ENCODE peak calls at places on chromosomes 7 and 10, in seven cellular contexts. N is endodermal cell; B is activated CD8-positive, alpha-beta memory T cell treated with anti-CD3 and anti-CD28 coated beads, Interleukin-2, amount 50 U/mL, for 48 hours; P is amniotic epithelial cell; D is GM04503; V is fibroblast of the aortic adventitia; J is SJSA1. R is an unnamed sample.

GRCh38 chr7:157469181-157470016 is 132.6 kb downstream of the DNAJB6 start:
- DNase-seq in N (no peak), B (no peak), P (no peak), D (no peak), V (no peak), J (no peak), R (no peak)

GRCh38 chr10:103584216-103585010 is 90.9 kb downstream of the NEURL1 start:
- DNase-seq in N (no peak), B (peak; percentile 77), P (no peak), D (no peak), V (no peak), J (no peak), R (no peak)

GRCh38 chr7:157436763-157437480 is 100.1 kb downstream of the DNAJB6 start:
- DNase-seq in N (peak; percentile 38), B (no peak), P (peak; percentile 19), D (peak; percentile 8), V (no peak), J (no peak), R (no peak)

GRCh38 chr7:141500608-141501007 is 50.6 kb upstream of the AGK start:
- DNase-seq in N (no peak), B (no peak), P (no peak), D (no peak), V (no peak), J (no peak), R (no peak)

GRCh38 chr7:64849250-64849923 is 53.7 kb upstream of the ZNF273 start:
- DNase-seq in N (no peak), B (no peak), P (peak; percentile 3), D (no peak), V (peak; percentile 25), J (no peak), R (no peak)

GRCh38 chr7:105982388-105982787 is 19.3 kb downstream of the CDHR3 start:
- DNase-seq in N (peak; percentile 67), B (no peak), P (no peak), D (no peak), V (no peak), J (no peak), R (no peak)

GRCh38 chr7:110003827-110004226 is 1087.1 kb upstream of the LRRN3 start:
- DNase-seq in N (no peak), B (no peak), P (no peak), D (no peak), V (no peak), J (no peak), R (no peak)

GRCh38 chr7:156854654-156855053 is 38.3 kb downstream of the LMBR1 start:
- DNase-seq in N (no peak), B (no peak), P (no peak), D (no peak), V (no peak), J (no peak), R (no peak)

GRCh38 chr7:158824028-158824427 is 5.3 kb downstream of the ESYT2 start:
- DNase-seq in N (peak; percentile 5), B (peak; percentile 60), P (no peak), D (no peak), V (no peak), J (no peak), R (no peak)

GRCh38 chr10:96416643-96417042 is 57.8 kb upstream of the OPALIN start:
- DNase-seq in N (no peak), B (no peak), P (no peak), D (no peak), V (no peak), J (no peak), R (no peak)

GRCh38 chr7:17660116-17660515 is 280.2 kb downstream of the SNX13 start:
- DNase-seq in N (no peak), B (no peak), P (peak; percentile 90), D (peak; percentile 68), V (peak; percentile 79), J (no peak), R (no peak)

GRCh38 chr7:146090023-146090645 is 26.5 kb upstream of the CNTNAP2 start:
- DNase-seq in N (no peak), B (no peak), P (peak; percentile 2), D (no peak), V (peak; percentile 2), J (no peak), R (no peak)

GRCh38 chr10:35961501-35961900 is 319.4 kb upstream of the FZD8 start:
- DNase-seq in N (no peak), B (no peak), P (peak; percentile 55), D (no peak), V (peak; percentile 50), J (peak; percentile 4), R (peak; percentile 10)

GRCh38 chr7:106039486-106040060 is 72.5 kb downstream of the SYPL1 start:
- DNase-seq in N (peak; percentile 79), B (no peak), P (peak; percentile 78), D (peak; percentile 91), V (peak; percentile 83), J (no peak), R (peak; percentile 67)

GRCh38 chr10:73413528-73414229 is at the start of gene ANXA7:
- DNase-seq in N (peak; percentile 99), B (peak; percentile 97), P (peak; percentile 69), D (peak; percentile 25), V (peak; percentile 71), J (peak; percentile 89), R (peak; percentile 18)

GRCh38 chr7:138564365-138564764 is 104.3 kb downstream of the TRIM24 start:
- DNase-seq in N (no peak), B (no peak), P (no peak), D (no peak), V (no peak), J (no peak), R (no peak)

GRCh38 chr7:149529136-149529718 is 31.6 kb upstream of the ZNF746 start:
- DNase-seq in N (no peak), B (no peak), P (peak; percentile 35), D (no peak), V (peak; percentile 5), J (no peak), R (no peak)

GRCh38 chr10:86727459-86727858 is 29.0 kb upstream of the BMPR1A start:
- DNase-seq in N (no peak), B (no peak), P (no peak), D (no peak), V (no peak), J (no peak), R (no peak)

GRCh38 chr7:82745117-82745516 is 301.5 kb upstream of the CACNA2D1 start:
- DNase-seq in N (peak; percentile 71), B (no peak), P (no peak), D (no peak), V (peak; percentile 17), J (peak; percentile 45), R (no peak)

GRCh38 chr10:24642921-24643678 is 80.6 kb downstream of the ARHGAP21 start:
- DNase-seq in N (no peak), B (no peak), P (peak; percentile 82), D (peak; percentile 54), V (peak; percentile 94), J (peak; percentile 63), R (peak; percentile 67)

GRCh38 chr7:95454438-95454837 is 19.6 kb upstream of the PON2 start:
- DNase-seq in N (no peak), B (no peak), P (no peak), D (no peak), V (no peak), J (peak; percentile 10), R (no peak)

GRCh38 chr10:124917168-124917938 is 24.6 kb upstream of the ZRANB1 start:
- DNase-seq in N (peak; percentile 75), B (peak; percentile 66), P (peak; percentile 41), D (no peak), V (peak; percentile 50), J (peak; percentile 57), R (no peak)

GRCh38 chr7:102310414-102310815 is 23.7 kb downstream of the SH2B2 start:
- DNase-seq in N (no peak), B (no peak), P (no peak), D (no peak), V (no peak), J (no peak), R (no peak)

GRCh38 chr7:158030566-158030965 is 557.1 kb downstream of the PTPRN2 start:
- DNase-seq in N (no peak), B (no peak), P (no peak), D (no peak), V (no peak), J (no peak), R (no peak)

GRCh38 chr10:19930936-19931859 is 115.0 kb downstream of the PLXDC2 start:
- DNase-seq in N (no peak), B (no peak), P (peak; percentile 63), D (no peak), V (peak; percentile 25), J (no peak), R (no peak)

GRCh38 chr10:480498-480927 is 209.0 kb downstream of the DIP2C start:
- DNase-seq in N (peak; percentile 28), B (peak; percentile 25), P (no peak), D (no peak), V (no peak), J (no peak), R (no peak)

GRCh38 chr7:149261321-149261828 is 621 bp upstream of the ZNF783 start:
- DNase-seq in N (no peak), B (no peak), P (peak; percentile 60), D (peak; percentile 21), V (peak; percentile 41), J (no peak), R (peak; percentile 14)

GRCh38 chr7:2814682-2815522 is 29.2 kb downstream of the GNA12 start:
- DNase-seq in N (peak; percentile 86), B (no peak), P (peak; percentile 83), D (no peak), V (no peak), J (peak; percentile 98), R (no peak)

GRCh38 chr7:23105086-23105643 is 420 bp upstream of the KLHL7 start:
- DNase-seq in N (no peak), B (no peak), P (no peak), D (no peak), V (no peak), J (peak; percentile 5), R (no peak)

GRCh38 chr10:33802566-33802965 is 468.1 kb upstream of the NRP1 start:
- DNase-seq in N (no peak), B (no peak), P (no peak), D (no peak), V (no peak), J (no peak), R (no peak)

GRCh38 chr7:126443951-126444350 is 808.8 kb downstream of the GRM8 start:
- DNase-seq in N (no peak), B (no peak), P (no peak), D (no peak), V (no peak), J (no peak), R (no peak)

GRCh38 chr10:75466886-75467285 is 35.5 kb downstream of the LRMDA start:
- DNase-seq in N (no peak), B (no peak), P (peak; percentile 89), D (no peak), V (peak; percentile 22), J (no peak), R (no peak)

GRCh38 chr10:79148452-79149344 is 79.9 kb downstream of the ZMIZ1 start:
- DNase-seq in N (no peak), B (no peak), P (peak; percentile 38), D (no peak), V (peak; percentile 69), J (no peak), R (no peak)

GRCh38 chr7:107049480-107049879 is 5.0 kb downstream of the PRKAR2B start:
- DNase-seq in N (no peak), B (no peak), P (no peak), D (no peak), V (no peak), J (no peak), R (no peak)

GRCh38 chr7:111012152-111012551 is 78.8 kb upstream of the LRRN3 start:
- DNase-seq in N (no peak), B (no peak), P (peak; percentile 29), D (no peak), V (peak; percentile 6), J (no peak), R (no peak)

GRCh38 chr7:8481752-8482446 is 48.5 kb downstream of the NXPH1 start:
- DNase-seq in N (no peak), B (no peak), P (no peak), D (no peak), V (no peak), J (no peak), R (no peak)

GRCh38 chr10:47310090-47310505 is 10.1 kb downstream of the GDF10 start:
- DNase-seq in N (no peak), B (no peak), P (no peak), D (no peak), V (no peak), J (no peak), R (no peak)

GRCh38 chr10:34116220-34116623 is 698.9 kb downstream of the PARD3 start:
- DNase-seq in N (no peak), B (no peak), P (peak; percentile 34), D (no peak), V (no peak), J (peak; percentile 34), R (no peak)

R was measured in AG09309.